ENCODE peak calls at places on chromosomes 4 and X, in seven cellular contexts. C is HepG2, D is GM12878, N is HCT116, P is K562, X is SK-N-SH, W is H1. L is an unnamed sample.

GRCh38 chr4:5114911-5115310 is 63.6 kb downstream of the STK32B start:
- DNase-seq in C (no peak), D (no peak), N (no peak), P (no peak), X (no peak), W (no peak), L (peak)

GRCh38 chrX:5726246-5726645 is 502.4 kb downstream of the NLGN4X start:
- DNase-seq in C (no peak), D (no peak), N (no peak), P (no peak), X (no peak), W (no peak), L (no peak)

GRCh38 chrX:153735274-153735673 is 10.6 kb downstream of the ABCD1 start:
- DNase-seq in C (no peak), D (no peak), N (no peak), P (peak), X (no peak), W (no peak), L (no peak)

GRCh38 chr4:180057198-180057821 is 2185.9 kb upstream of the TENM3 start:
- DNase-seq in C (no peak), D (no peak), N (no peak), P (no peak), X (peak), W (no peak), L (no peak)

GRCh38 chr4:79273918-79274317 is 51.9 kb downstream of the NAA11 start:
- DNase-seq in C (no peak), D (no peak), N (no peak), P (peak), X (peak), W (no peak), L (no peak)

GRCh38 chr4:151206241-151207005 is 70.5 kb upstream of the PRSS48 start:
- DNase-seq in C (no peak), D (no peak), N (no peak), P (no peak), X (no peak), W (no peak), L (no peak)

GRCh38 chrX:13750204-13750603 is 15.7 kb downstream of the OFD1 start:
- DNase-seq in C (peak), D (no peak), N (peak), P (no peak), X (peak), W (no peak), L (peak)

GRCh38 chr4:17642404-17642783 is 28.0 kb downstream of the MED28 start:
- DNase-seq in C (no peak), D (no peak), N (no peak), P (no peak), X (no peak), W (no peak), L (no peak)

GRCh38 chrX:154334496-154334895 is 38.9 kb downstream of the TKTL1 start:
- DNase-seq in C (no peak), D (no peak), N (no peak), P (no peak), X (no peak), W (no peak), L (no peak)

GRCh38 chrX:57172544-57172943 is 35.3 kb upstream of the SPIN2A start:
- DNase-seq in C (no peak), D (no peak), N (no peak), P (no peak), X (no peak), W (no peak), L (no peak)

GRCh38 chr4:101643201-101643600 is 147.3 kb upstream of the BANK1 start:
- DNase-seq in C (no peak), D (no peak), N (peak), P (no peak), X (no peak), W (no peak), L (no peak)

GRCh38 chr4:146567396-146567795 is 45.7 kb upstream of the SLC10A7 start:
- DNase-seq in C (no peak), D (no peak), N (no peak), P (no peak), X (no peak), W (no peak), L (no peak)

GRCh38 chrX:74613350-74614192 is 853 bp downstream of the RLIM start:
- DNase-seq in C (peak), D (no peak), N (no peak), P (peak), X (peak), W (no peak), L (no peak)

GRCh38 chr4:123468479-123469031 is 72.0 kb downstream of the SPRY1 start:
- DNase-seq in C (no peak), D (no peak), N (no peak), P (no peak), X (no peak), W (no peak), L (no peak)

GRCh38 chrX:129496625-129497024 is 26.7 kb downstream of the SMARCA1 start:
- DNase-seq in C (no peak), D (no peak), N (no peak), P (no peak), X (no peak), W (no peak), L (no peak)

GRCh38 chr4:133148690-133149363 is at the start of gene PCDH10:
- DNase-seq in C (peak), D (no peak), N (no peak), P (peak), X (peak), W (peak), L (no peak)

GRCh38 chr4:1026115-1026514 is 14.7 kb downstream of the FGFRL1 start:
- DNase-seq in C (no peak), D (peak), N (no peak), P (no peak), X (peak), W (no peak), L (peak)

GRCh38 chrX:69539437-69539836 is 35.3 kb downstream of the NALF2 start:
- DNase-seq in C (no peak), D (no peak), N (no peak), P (no peak), X (no peak), W (no peak), L (no peak)

GRCh38 chrX:155889328-155889727 is 8.2 kb downstream of the VAMP7 start:
- DNase-seq in C (no peak), D (no peak), N (no peak), P (no peak), X (no peak), W (no peak), L (no peak)

GRCh38 chr4:105520819-105521790 is 31.3 kb upstream of the ARHGEF38 start:
- DNase-seq in C (peak), D (peak), N (peak), P (peak), X (peak), W (no peak), L (no peak)

GRCh38 chr4:243407-243806 is 61.9 kb downstream of the ZNF732 start:
- DNase-seq in C (no peak), D (no peak), N (no peak), P (no peak), X (no peak), W (peak), L (no peak)

GRCh38 chrX:145484740-145485139 is 237.4 kb downstream of the SPANXN1 start:
- DNase-seq in C (no peak), D (no peak), N (no peak), P (no peak), X (no peak), W (no peak), L (no peak)

GRCh38 chr4:119304431-119304830 is 17.5 kb downstream of the FABP2 start:
- DNase-seq in C (peak), D (no peak), N (no peak), P (no peak), X (no peak), W (no peak), L (no peak)

GRCh38 chr4:121738780-121739547 is 26.0 kb downstream of the SMIM43 start:
- DNase-seq in C (no peak), D (no peak), N (no peak), P (no peak), X (no peak), W (no peak), L (no peak)

GRCh38 chr4:144599621-144600020 is 46.3 kb upstream of the HHIP start:
- DNase-seq in C (no peak), D (no peak), N (no peak), P (no peak), X (no peak), W (no peak), L (no peak)

GRCh38 chr4:126470862-126471261 is 1156.1 kb downstream of the FAT4 start:
- DNase-seq in C (no peak), D (no peak), N (no peak), P (no peak), X (no peak), W (no peak), L (no peak)

GRCh38 chrX:155819966-155820491 is 61.1 kb upstream of the VAMP7 start:
- DNase-seq in C (peak), D (peak), N (peak), P (peak), X (peak), W (peak), L (peak)

GRCh38 chr4:6548201-6548881 is 26.6 kb upstream of the MAN2B2 start:
- DNase-seq in C (peak), D (no peak), N (peak), P (peak), X (peak), W (peak), L (no peak)

GRCh38 chr4:125243835-125244397 is 70.8 kb upstream of the FAT4 start:
- DNase-seq in C (no peak), D (no peak), N (no peak), P (no peak), X (no peak), W (no peak), L (peak)

GRCh38 chrX:23938690-23939089 is 30.9 kb downstream of the CXorf58 start:
- DNase-seq in C (no peak), D (no peak), N (no peak), P (no peak), X (no peak), W (no peak), L (no peak)

GRCh38 chrX:138711399-138712347 is at the start of gene FGF13:
- DNase-seq in C (peak), D (no peak), N (no peak), P (no peak), X (peak), W (peak), L (peak)

GRCh38 chrX:44314259-44314734 is 29.2 kb downstream of the EFHC2 start:
- DNase-seq in C (no peak), D (no peak), N (no peak), P (peak), X (peak), W (no peak), L (peak)

GRCh38 chr4:134906404-134907023 is 704.9 kb upstream of the PABPC4L start:
- DNase-seq in C (no peak), D (no peak), N (no peak), P (no peak), X (peak), W (no peak), L (peak)

GRCh38 chr4:8940792-8941491 is 69.3 kb upstream of the HMX1 start:
- DNase-seq in C (peak), D (no peak), N (no peak), P (peak), X (no peak), W (peak), L (peak)
- TF ChIP-seq JUND in C (no peak), D (no peak), N (no peak), P (no peak), X (no peak), W (no peak), L (no peak)

GRCh38 chr4:40046311-40046980 is 10.2 kb upstream of the N4BP2 start:
- DNase-seq in C (peak), D (no peak), N (no peak), P (no peak), X (no peak), W (no peak), L (peak)
- TF ChIP-seq JUND in C (no peak), D (no peak), N (no peak), P (peak), X (no peak), W (no peak), L (no peak)

GRCh38 chr4:15482842-15483241 is 13.2 kb downstream of the CC2D2A start:
- DNase-seq in C (no peak), D (no peak), N (no peak), P (no peak), X (no peak), W (no peak), L (no peak)

GRCh38 chr4:15479089-15479912 is 9.6 kb downstream of the CC2D2A start:
- DNase-seq in C (peak), D (no peak), N (peak), P (peak), X (peak), W (peak), L (peak)

GRCh38 chr4:15479913-15480185 is 10.2 kb downstream of the CC2D2A start:
- DNase-seq in C (no peak), D (no peak), N (no peak), P (no peak), X (no peak), W (no peak), L (no peak)

GRCh38 chr4:15478724-15479088 is 9.0 kb downstream of the CC2D2A start:
- DNase-seq in C (no peak), D (no peak), N (no peak), P (no peak), X (no peak), W (no peak), L (no peak)

GRCh38 chr4:15482346-15482745 is 12.7 kb downstream of the CC2D2A start:
- DNase-seq in C (no peak), D (no peak), N (no peak), P (no peak), X (no peak), W (no peak), L (no peak)
- TF ChIP-seq JUND in C (no peak), D (no peak), N (no peak), P (no peak), X (no peak), W (no peak), L (no peak)

GRCh38 chr4:158428242-158428641 is 93.4 kb upstream of the RXFP1 start:
- DNase-seq in C (no peak), D (no peak), N (no peak), P (no peak), X (no peak), W (no peak), L (no peak)
- TF ChIP-seq JUND in C (no peak), D (no peak), N (no peak), P (no peak), X (no peak), W (no peak), L (no peak)

DNA sequence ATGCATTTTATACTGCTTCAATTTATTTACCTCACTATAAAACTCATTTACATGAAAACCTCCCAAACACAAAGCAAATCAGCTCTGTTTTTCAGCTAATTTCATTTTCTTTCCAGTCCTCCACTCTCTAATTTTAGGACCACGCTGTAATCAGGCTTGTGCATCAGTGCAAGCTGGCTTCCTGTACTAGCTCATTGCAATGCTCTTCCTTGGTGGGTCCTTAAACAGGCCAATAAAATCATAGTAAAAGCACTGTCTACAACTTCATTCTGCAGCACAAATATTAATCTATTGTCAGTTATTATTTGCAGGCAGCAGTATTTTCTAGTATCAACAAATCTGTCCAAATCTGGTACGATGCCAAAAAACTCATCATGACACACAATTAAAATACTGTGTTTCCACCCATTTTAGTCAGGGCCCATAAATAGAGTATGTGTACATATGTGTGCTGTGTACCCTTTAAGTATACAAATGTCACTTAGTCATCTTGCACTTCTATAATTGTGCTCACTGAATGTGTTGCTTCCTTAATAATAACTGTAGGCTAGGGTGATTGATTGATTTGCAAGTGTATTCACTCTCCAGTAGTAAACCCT is 178.2 kb upstream of the HCCS start:
- DNase-seq in C (no peak), D (no peak), N (no peak), P (no peak), X (peak), W (no peak), L (no peak)
- TF ChIP-seq JUND in C (no peak), D (no peak), N (no peak), P (no peak), X (no peak), W (no peak), L (no peak)

GRCh38 chr4:112552668-112553067 is 36.7 kb upstream of the NEUROG2 start:
- DNase-seq in C (peak), D (no peak), N (peak), P (no peak), X (no peak), W (no peak), L (no peak)
- TF ChIP-seq JUND in C (no peak), D (no peak), N (no peak), P (no peak), X (no peak), W (no peak), L (no peak)

GRCh38 chr4:83387922-83388676 is 53.5 kb upstream of the HPSE start:
- DNase-seq in C (no peak), D (no peak), N (no peak), P (no peak), X (no peak), W (no peak), L (no peak)

GRCh38 chr4:83390965-83391364 is 56.3 kb upstream of the HPSE start:
- DNase-seq in C (no peak), D (no peak), N (no peak), P (no peak), X (no peak), W (no peak), L (no peak)

GRCh38 chr4:83389756-83390505 is 55.3 kb upstream of the HPSE start:
- DNase-seq in C (no peak), D (no peak), N (no peak), P (no peak), X (no peak), W (no peak), L (no peak)

GRCh38 chr4:83386931-83387897 is 52.6 kb upstream of the HPSE start:
- DNase-seq in C (no peak), D (no peak), N (no peak), P (no peak), X (no peak), W (no peak), L (no peak)

GRCh38 chr4:83389037-83389755 is 54.5 kb upstream of the HPSE start:
- DNase-seq in C (no peak), D (no peak), N (no peak), P (no peak), X (no peak), W (no peak), L (no peak)
- TF ChIP-seq JUND in C (no peak), D (no peak), N (no peak), P (no peak), X (no peak), W (no peak), L (no peak)

DNA sequence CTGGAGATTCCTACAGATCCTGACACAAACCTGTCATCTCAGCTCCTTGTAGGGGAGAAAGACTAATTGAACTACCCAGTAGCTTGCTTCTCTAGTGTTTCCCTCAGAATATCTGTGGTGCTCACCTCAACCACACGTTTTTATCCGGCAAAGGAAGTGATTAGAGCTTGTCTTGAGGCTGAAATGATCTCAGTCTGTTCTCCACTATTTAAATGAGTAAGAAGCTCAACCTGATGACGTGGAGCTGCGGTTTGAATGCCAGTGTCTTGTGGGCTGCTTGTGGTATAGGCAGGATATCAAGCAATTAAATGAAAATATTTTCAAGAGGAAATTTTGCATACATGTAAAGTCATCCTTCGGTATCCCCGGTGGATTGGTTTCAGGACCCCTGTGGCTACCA is 270.2 kb downstream of the TLL1 start:
- DNase-seq in C (no peak), D (no peak), N (no peak), P (no peak), X (no peak), W (no peak), L (no peak)
- TF ChIP-seq JUND in C (no peak), D (no peak), N (no peak), P (no peak), X (no peak), W (no peak), L (no peak)

L was measured in T47D.